ENCODE peak calls at places on chromosome X, in seven cellular contexts. One of them, this sample, is unnamed. For H3K9me2, the result is how much of the 10 kb centered on the place peaks cover.

GRCh38 chrX:39645059-39645895 is 452.5 kb downstream of the BCOR start:
- DNase-seq in PC-3: peak
- DNase-seq in MM.1S: no peak
- DNase-seq in hepatocyte: peak
- DNase-seq in GM23248: peak
- DNase-seq in GM23338: no peak
- DNase-seq in HCT116: no peak
- DNase-seq in this sample: no peak

GRCh38 chrX:14508025-14508690 is 21.2 kb upstream of the GLRA2 start:
- DNase-seq in PC-3: peak
- DNase-seq in MM.1S: no peak
- DNase-seq in hepatocyte: no peak
- DNase-seq in GM23248: no peak
- DNase-seq in GM23338: no peak
- DNase-seq in HCT116: no peak
- DNase-seq in this sample: peak

GRCh38 chrX:75076429-75076828 is 79.7 kb downstream of the ABCB7 start:
- DNase-seq in PC-3: no peak
- DNase-seq in MM.1S: no peak
- DNase-seq in hepatocyte: no peak
- DNase-seq in GM23248: no peak
- DNase-seq in GM23338: no peak
- DNase-seq in HCT116: no peak
- DNase-seq in this sample: no peak

GRCh38 chrX:79452879-79453278 is 85.7 kb upstream of the ITM2A start:
- DNase-seq in PC-3: no peak
- DNase-seq in MM.1S: no peak
- DNase-seq in hepatocyte: peak
- DNase-seq in GM23248: no peak
- DNase-seq in GM23338: no peak
- DNase-seq in HCT116: no peak
- DNase-seq in this sample: no peak

GRCh38 chrX:1249101-1249887 is 19.3 kb upstream of the CSF2RA start:
- DNase-seq in PC-3: peak
- DNase-seq in MM.1S: no peak
- DNase-seq in hepatocyte: peak
- DNase-seq in GM23248: peak
- DNase-seq in GM23338: peak
- DNase-seq in HCT116: no peak
- DNase-seq in this sample: peak

GRCh38 chrX:132900631-132901030 is 57.8 kb downstream of the HS6ST2 start:
- DNase-seq in PC-3: no peak
- DNase-seq in MM.1S: no peak
- DNase-seq in hepatocyte: no peak
- DNase-seq in GM23248: no peak
- DNase-seq in GM23338: no peak
- DNase-seq in HCT116: no peak
- DNase-seq in this sample: no peak

GRCh38 chrX:96576358-96576757 is 108.3 kb upstream of the DIAPH2 start:
- DNase-seq in PC-3: peak
- DNase-seq in MM.1S: no peak
- DNase-seq in hepatocyte: no peak
- DNase-seq in GM23248: peak
- DNase-seq in GM23338: no peak
- DNase-seq in HCT116: no peak
- DNase-seq in this sample: no peak

GRCh38 chrX:56787734-56788152 is 58.7 kb downstream of the NBDY start:
- DNase-seq in PC-3: no peak
- DNase-seq in MM.1S: no peak
- DNase-seq in hepatocyte: no peak
- DNase-seq in GM23248: no peak
- DNase-seq in GM23338: no peak
- DNase-seq in HCT116: no peak
- DNase-seq in this sample: no peak

GRCh38 chrX:57951666-57952319 is 41.5 kb upstream of the ZXDA start:
- DNase-seq in PC-3: no peak
- DNase-seq in MM.1S: peak
- DNase-seq in hepatocyte: no peak
- DNase-seq in GM23248: no peak
- DNase-seq in GM23338: no peak
- DNase-seq in HCT116: no peak
- DNase-seq in this sample: no peak

GRCh38 chrX:24485323-24485722 is 20.2 kb downstream of the PDK3 start:
- DNase-seq in PC-3: no peak
- DNase-seq in MM.1S: no peak
- DNase-seq in hepatocyte: no peak
- DNase-seq in GM23248: no peak
- DNase-seq in GM23338: no peak
- DNase-seq in HCT116: no peak
- DNase-seq in this sample: no peak

GRCh38 chrX:57900961-57901360 is 9.3 kb downstream of the ZXDA start:
- DNase-seq in PC-3: peak
- DNase-seq in MM.1S: no peak
- DNase-seq in hepatocyte: no peak
- DNase-seq in GM23248: peak
- DNase-seq in GM23338: no peak
- DNase-seq in HCT116: no peak
- DNase-seq in this sample: no peak

GRCh38 chrX:72255445-72255844 is 16.6 kb upstream of the ERCC6L start:
- DNase-seq in PC-3: no peak
- DNase-seq in MM.1S: no peak
- DNase-seq in hepatocyte: no peak
- DNase-seq in GM23248: no peak
- DNase-seq in GM23338: peak
- DNase-seq in HCT116: no peak
- DNase-seq in this sample: no peak

GRCh38 chrX:73270753-73271152 is 56.1 kb upstream of the NAP1L2 start:
- DNase-seq in PC-3: no peak
- DNase-seq in MM.1S: no peak
- DNase-seq in hepatocyte: no peak
- DNase-seq in GM23248: no peak
- DNase-seq in GM23338: no peak
- DNase-seq in HCT116: no peak
- DNase-seq in this sample: no peak

GRCh38 chrX:72046447-72046846 is 85.3 kb downstream of the RTL5 start:
- DNase-seq in PC-3: peak
- DNase-seq in MM.1S: no peak
- DNase-seq in hepatocyte: no peak
- DNase-seq in GM23248: no peak
- DNase-seq in GM23338: no peak
- DNase-seq in HCT116: no peak
- DNase-seq in this sample: no peak

GRCh38 chrX:107935200-107935599 is 47.0 kb downstream of the TEX13B start:
- DNase-seq in PC-3: peak
- DNase-seq in MM.1S: no peak
- DNase-seq in hepatocyte: no peak
- DNase-seq in GM23248: peak
- DNase-seq in GM23338: peak
- DNase-seq in HCT116: no peak
- DNase-seq in this sample: no peak

GRCh38 chrX:134460861-134461218 is 875 bp downstream of the HPRT1 start:
- DNase-seq in PC-3: peak
- DNase-seq in MM.1S: peak
- DNase-seq in hepatocyte: peak
- DNase-seq in GM23248: peak
- DNase-seq in GM23338: peak
- DNase-seq in HCT116: no peak
- DNase-seq in this sample: peak

GRCh38 chrX:77493677-77494553 is 46.7 kb downstream of the FGF16 start:
- DNase-seq in PC-3: peak
- DNase-seq in MM.1S: no peak
- DNase-seq in hepatocyte: peak
- DNase-seq in GM23248: peak
- DNase-seq in GM23338: peak
- DNase-seq in HCT116: no peak
- DNase-seq in this sample: no peak

GRCh38 chrX:119573840-119574393 is 446 bp upstream of the UBE2A start:
- DNase-seq in PC-3: peak
- DNase-seq in MM.1S: peak
- DNase-seq in hepatocyte: peak
- DNase-seq in GM23248: peak
- DNase-seq in GM23338: peak
- DNase-seq in HCT116: peak
- DNase-seq in this sample: peak

GRCh38 chrX:27057883-27058282 is 405.3 kb downstream of the PPP4R3C start:
- DNase-seq in PC-3: no peak
- DNase-seq in MM.1S: no peak
- DNase-seq in hepatocyte: no peak
- DNase-seq in GM23248: no peak
- DNase-seq in GM23338: peak
- DNase-seq in HCT116: no peak
- DNase-seq in this sample: no peak

GRCh38 chrX:98289726-98290125 is 1406.0 kb downstream of the RPA4 start:
- DNase-seq in PC-3: no peak
- DNase-seq in MM.1S: no peak
- DNase-seq in hepatocyte: no peak
- DNase-seq in GM23248: no peak
- DNase-seq in GM23338: peak
- DNase-seq in HCT116: no peak
- DNase-seq in this sample: no peak
- H3K9me2 ChIP-seq in PC-3: under half
- H3K9me2 ChIP-seq in MM.1S: under half
- H3K9me2 ChIP-seq in hepatocyte: under half
- H3K9me2 ChIP-seq in GM23248: under half
- H3K9me2 ChIP-seq in GM23338: under half
- H3K9me2 ChIP-seq in HCT116: under half
- H3K9me2 ChIP-seq in this sample: under half

GRCh38 chrX:114532093-114532805 is 51.6 kb upstream of the HTR2C start:
- DNase-seq in PC-3: peak
- DNase-seq in MM.1S: no peak
- DNase-seq in hepatocyte: no peak
- DNase-seq in GM23248: no peak
- DNase-seq in GM23338: no peak
- DNase-seq in HCT116: no peak
- DNase-seq in this sample: no peak
- H3K9me2 ChIP-seq in PC-3: under half
- H3K9me2 ChIP-seq in MM.1S: under half
- H3K9me2 ChIP-seq in hepatocyte: under half
- H3K9me2 ChIP-seq in GM23248: under half
- H3K9me2 ChIP-seq in GM23338: under half
- H3K9me2 ChIP-seq in HCT116: under half
- H3K9me2 ChIP-seq in this sample: under half

GRCh38 chrX:123884809-123885408 is 25.1 kb downstream of the XIAP start:
- DNase-seq in PC-3: peak
- DNase-seq in MM.1S: peak
- DNase-seq in hepatocyte: peak
- DNase-seq in GM23248: peak
- DNase-seq in GM23338: peak
- DNase-seq in HCT116: no peak
- DNase-seq in this sample: peak
- H3K9me2 ChIP-seq in PC-3: under half
- H3K9me2 ChIP-seq in MM.1S: under half
- H3K9me2 ChIP-seq in hepatocyte: under half
- H3K9me2 ChIP-seq in GM23248: under half
- H3K9me2 ChIP-seq in GM23338: under half
- H3K9me2 ChIP-seq in HCT116: under half
- H3K9me2 ChIP-seq in this sample: under half

DNA sequence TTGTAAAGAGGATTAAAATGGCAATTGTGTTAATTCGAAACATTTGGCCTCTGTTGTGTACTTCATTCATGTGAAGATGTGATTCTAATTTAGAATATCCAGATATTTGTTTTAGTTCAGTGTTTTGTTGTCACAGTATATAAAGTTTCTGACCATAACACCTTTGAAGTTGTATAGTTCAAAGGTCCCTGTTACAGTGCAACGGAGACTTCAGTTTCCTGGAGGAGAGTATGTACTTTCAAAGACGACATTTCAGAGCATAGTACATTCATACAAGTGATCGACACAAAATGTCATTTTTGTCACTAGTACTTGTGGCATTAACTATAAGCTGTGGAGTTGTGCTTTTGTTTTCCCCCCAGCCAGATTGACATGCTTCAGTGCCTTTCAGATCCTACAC is 372.8 kb upstream of the MAGEB2 start:
- DNase-seq in PC-3: no peak
- DNase-seq in MM.1S: no peak
- DNase-seq in hepatocyte: no peak
- DNase-seq in GM23248: no peak
- DNase-seq in GM23338: no peak
- DNase-seq in HCT116: no peak
- DNase-seq in this sample: no peak
- H3K9me2 ChIP-seq in PC-3: under half
- H3K9me2 ChIP-seq in MM.1S: under half
- H3K9me2 ChIP-seq in hepatocyte: under half
- H3K9me2 ChIP-seq in GM23248: under half
- H3K9me2 ChIP-seq in GM23338: under half
- H3K9me2 ChIP-seq in HCT116: under half
- H3K9me2 ChIP-seq in this sample: under half

GRCh38 chrX:67718926-67719325 is 175.1 kb downstream of the AR start:
- DNase-seq in PC-3: no peak
- DNase-seq in MM.1S: no peak
- DNase-seq in hepatocyte: no peak
- DNase-seq in GM23248: no peak
- DNase-seq in GM23338: no peak
- DNase-seq in HCT116: no peak
- DNase-seq in this sample: no peak

GRCh38 chrX:67717571-67717970 is 173.8 kb downstream of the AR start:
- DNase-seq in PC-3: no peak
- DNase-seq in MM.1S: no peak
- DNase-seq in hepatocyte: no peak
- DNase-seq in GM23248: no peak
- DNase-seq in GM23338: no peak
- DNase-seq in HCT116: no peak
- DNase-seq in this sample: no peak

GRCh38 chrX:67714004-67714403 is 170.2 kb downstream of the AR start:
- DNase-seq in PC-3: no peak
- DNase-seq in MM.1S: no peak
- DNase-seq in hepatocyte: no peak
- DNase-seq in GM23248: no peak
- DNase-seq in GM23338: no peak
- DNase-seq in HCT116: no peak
- DNase-seq in this sample: no peak
- H3K9me2 ChIP-seq in PC-3: under half
- H3K9me2 ChIP-seq in MM.1S: under half
- H3K9me2 ChIP-seq in hepatocyte: under half
- H3K9me2 ChIP-seq in GM23248: under half
- H3K9me2 ChIP-seq in GM23338: under half
- H3K9me2 ChIP-seq in HCT116: under half
- H3K9me2 ChIP-seq in this sample: under half

DNA sequence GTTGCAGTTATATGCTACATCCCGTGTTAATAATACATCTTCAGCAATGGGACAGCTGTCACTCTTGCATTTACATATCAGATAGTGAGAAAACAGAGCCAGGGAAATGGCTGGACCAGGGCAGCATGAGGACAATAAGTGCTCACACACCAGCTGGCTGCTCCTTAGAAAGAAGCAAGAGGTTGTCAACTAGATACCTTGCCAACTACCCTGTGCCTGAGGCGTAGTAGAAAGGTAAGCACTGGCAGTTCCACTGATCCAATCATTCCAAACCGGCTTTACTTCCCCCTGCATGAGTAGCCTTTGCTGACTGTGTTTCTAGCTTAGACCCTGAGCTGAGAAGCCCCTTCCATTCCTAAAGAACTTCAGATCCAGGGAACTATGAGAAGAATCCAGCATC is 52.2 kb upstream of the FGF13 start:
- DNase-seq in PC-3: no peak
- DNase-seq in MM.1S: no peak
- DNase-seq in hepatocyte: no peak
- DNase-seq in GM23248: no peak
- DNase-seq in GM23338: no peak
- DNase-seq in HCT116: no peak
- DNase-seq in this sample: no peak
- H3K9me2 ChIP-seq in PC-3: under half
- H3K9me2 ChIP-seq in MM.1S: under half
- H3K9me2 ChIP-seq in hepatocyte: under half
- H3K9me2 ChIP-seq in GM23248: under half
- H3K9me2 ChIP-seq in GM23338: under half
- H3K9me2 ChIP-seq in HCT116: under half
- H3K9me2 ChIP-seq in this sample: under half

GRCh38 chrX:18151157-18151556 is 69.5 kb downstream of the BEND2 start:
- DNase-seq in PC-3: no peak
- DNase-seq in MM.1S: no peak
- DNase-seq in hepatocyte: no peak
- DNase-seq in GM23248: no peak
- DNase-seq in GM23338: no peak
- DNase-seq in HCT116: no peak
- DNase-seq in this sample: no peak
- H3K9me2 ChIP-seq in PC-3: under half
- H3K9me2 ChIP-seq in MM.1S: under half
- H3K9me2 ChIP-seq in hepatocyte: under half
- H3K9me2 ChIP-seq in GM23248: under half
- H3K9me2 ChIP-seq in GM23338: under half
- H3K9me2 ChIP-seq in HCT116: under half
- H3K9me2 ChIP-seq in this sample: under half